ENCODE peak calls at places on chromosomes 4 and X, in ten cellular contexts. X is naive thymus-derived CD4-positive, alpha-beta T cell; L is ascending aorta; Y is stimulated activated CD4-positive, alpha-beta T cell treated with anti-CD3 and anti-CD28 coated beads, Interleukin-4, amount 100 ng/mL, for 4 hours; H is activated gamma-delta T cell treated with anti-CD3 and anti-CD28 coated beads, Interleukin-2, amount 50 U/mL, for 16 hours; W is GM23248; U is Caki2; Z is GM12864; M is activated B cell treated with CpG ODN at 0.5 μM for 24 hours; J is sciatic nerve. Q is an unnamed sample.

GRCh38 chrX:39645059-39645895 is 452.5 kb downstream of the BCOR start:
- DNase-seq in M (no peak), U (no peak), H (no peak), Y (no peak), X (no peak), L (peak), W (peak), Z (no peak), J (peak), Q (no peak)

GRCh38 chr4:116217781-116218180 is 867.6 kb downstream of the TRAM1L1 start:
- DNase-seq in Y (no peak), W (no peak), L (no peak), J (no peak), H (no peak), X (no peak), M (no peak), U (no peak), Z (no peak), Q (no peak)

GRCh38 chr4:170274616-170275015 is 184.9 kb upstream of the AADAT start:
- DNase-seq in W (no peak), L (no peak), Y (no peak), J (no peak), Z (no peak), U (no peak), X (no peak), H (no peak), M (no peak), Q (no peak)

GRCh38 chr4:113131621-113132020 is 82.2 kb downstream of the ANK2 start:
- DNase-seq in J (no peak), M (no peak), L (no peak), H (no peak), U (no peak), Y (no peak), W (no peak), Z (no peak), X (no peak), Q (no peak)

GRCh38 chr4:111475001-111475400 is 670.3 kb upstream of the FAM241A start:
- DNase-seq in U (peak), Z (no peak), L (no peak), Y (no peak), W (peak), M (no peak), X (no peak), H (no peak), J (no peak), Q (no peak)

GRCh38 chrX:134622056-134622812 is 36.0 kb downstream of the PLAC1 start:
- DNase-seq in L (no peak), M (no peak), Y (peak), H (no peak), X (no peak), J (no peak), W (peak), U (peak), Z (peak), Q (no peak)

GRCh38 chr4:176545886-176546285 is 226.1 kb downstream of the SPCS3 start:
- DNase-seq in Y (no peak), Z (no peak), X (no peak), W (peak), L (no peak), M (no peak), U (peak), J (no peak), H (no peak), Q (no peak)

GRCh38 chrX:54980334-54980733 is 13.7 kb downstream of the PFKFB1 start:
- DNase-seq in Y (no peak), L (no peak), X (no peak), W (no peak), H (no peak), M (no peak), Z (no peak), U (no peak), J (no peak), Q (no peak)

GRCh38 chr4:68372588-68372987 is 22.7 kb upstream of the YTHDC1 start:
- DNase-seq in W (peak), X (no peak), L (no peak), J (no peak), U (no peak), H (no peak), Z (no peak), M (no peak), Y (no peak), Q (no peak)

GRCh38 chrX:150594584-150594983 is 26.2 kb downstream of the MTM1 start:
- DNase-seq in W (no peak), H (no peak), M (no peak), Z (no peak), X (no peak), J (no peak), U (no peak), Y (no peak), L (no peak), Q (no peak)